ENCODE peak calls at places on chromosomes 1 and 21, in five cellular contexts. F is stomach, G is prostate gland, A is endothelial cell of umbilical vein, C is A549. J is an unnamed sample.

GRCh38 chr1:184608581-184608980 is 146.1 kb downstream of the EDEM3 start:
- DNase-seq in G (no peak), F (no peak), A (no peak), C (no peak), J (no peak)

GRCh38 chr1:171226757-171227370 is 21.4 kb upstream of the FMO1 start:
- DNase-seq in G (peak), A (peak), C (peak), F (peak), J (no peak)

GRCh38 chr1:91501527-91501859 is 842 bp downstream of the CDC7 start:
- DNase-seq in G (no peak), F (no peak), A (no peak), C (no peak), J (peak)

GRCh38 chr1:176643536-176643935 is 180.6 kb downstream of the PAPPA2 start:
- DNase-seq in F (no peak), C (no peak), G (no peak), A (no peak), J (no peak)

GRCh38 chr1:20255666-20256065 is 35.0 kb upstream of the VWA5B1 start:
- DNase-seq in C (peak), G (no peak), F (no peak), A (no peak), J (peak)

GRCh38 chr1:232269988-232270387 is 359.9 kb downstream of the SIPA1L2 start:
- DNase-seq in F (no peak), C (no peak), A (no peak), G (no peak), J (no peak)

GRCh38 chr21:38817371-38818335 is 11.9 kb downstream of the ETS2 start:
- DNase-seq in G (no peak), C (no peak), F (no peak), A (no peak), J (peak)

GRCh38 chr1:209565759-209566678 is 17.5 kb upstream of the CAMK1G start:
- DNase-seq in F (peak), A (peak), G (peak), C (peak), J (peak)

GRCh38 chr1:6424000-6424565 is 493 bp upstream of the ESPN start:
- DNase-seq in A (no peak), F (no peak), C (no peak), G (no peak), J (no peak)

GRCh38 chr1:216310776-216311175 is 112.5 kb downstream of the USH2A start:
- DNase-seq in F (peak), G (no peak), C (peak), A (no peak), J (peak)

GRCh38 chr1:59401581-59401980 is 104.7 kb downstream of the FGGY start:
- DNase-seq in F (no peak), A (no peak), G (no peak), C (no peak), J (no peak)

DNA sequence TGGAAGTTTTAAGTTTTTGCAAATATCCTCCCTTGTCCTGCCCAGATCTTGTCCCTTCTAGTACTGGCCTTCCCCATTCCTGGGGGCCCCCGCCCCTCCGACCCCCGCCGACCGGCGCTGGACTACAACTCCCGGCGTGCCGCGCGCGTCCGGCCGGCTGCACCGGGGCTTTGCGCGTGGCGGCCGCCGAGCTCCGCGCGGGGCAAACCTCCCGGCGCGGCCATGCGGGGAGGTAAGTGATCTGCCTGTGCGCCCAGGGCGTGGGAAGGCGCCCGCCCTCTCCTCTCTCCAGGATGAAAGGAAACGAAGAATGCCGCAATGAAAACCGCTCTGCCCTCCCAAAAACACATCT is 3.2 kb upstream of the SAMD13 start:
- DNase-seq in C (peak), A (peak), F (peak), G (peak), J (peak)
- TF ChIP-seq POLR2A in C (peak), A (peak), F (no peak), G (peak), J (peak)

GRCh38 chr1:21289700-21290545 is at the start of gene ECE1:
- DNase-seq in C (peak), G (no peak), F (peak), A (peak), J (peak)
- TF ChIP-seq POLR2A in C (peak), G (peak), F (no peak), A (peak), J (peak)

DNA sequence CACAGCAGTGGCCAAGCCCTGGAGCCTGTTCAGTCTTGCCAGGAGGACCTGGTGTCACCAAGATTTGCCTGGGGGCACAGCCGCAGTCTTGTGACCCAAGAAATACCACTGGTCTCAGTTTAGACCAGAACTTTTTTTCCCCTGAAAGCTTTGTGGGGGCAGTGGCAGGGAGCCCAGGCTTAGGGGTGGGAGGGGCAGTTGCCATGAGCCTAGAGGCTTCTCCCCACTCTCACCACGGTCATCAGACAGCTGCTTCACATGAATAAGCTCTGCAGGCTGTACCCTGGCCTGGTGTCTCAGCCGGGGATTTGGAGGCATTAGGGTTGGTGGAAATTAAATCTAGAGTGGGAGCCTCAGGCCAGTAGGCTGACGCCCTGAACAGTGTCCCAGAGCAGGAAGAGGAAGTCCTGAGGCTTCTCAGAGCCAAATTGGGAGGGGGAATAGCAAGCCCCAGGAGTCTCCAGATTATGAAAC is 73.7 kb downstream of the SLC16A1 start:
- DNase-seq in G (no peak), A (no peak), F (no peak), C (no peak), J (no peak)
- TF ChIP-seq POLR2A in G (no peak), A (no peak), F (no peak), C (no peak), J (no peak)

GRCh38 chr1:16260814-16261213 is 23.8 kb upstream of the CPLANE2 start:
- DNase-seq in A (no peak), C (no peak), G (no peak), F (no peak), J (no peak)

GRCh38 chr1:16262067-16262466 is 25.1 kb upstream of the CPLANE2 start:
- DNase-seq in F (no peak), A (no peak), C (no peak), G (no peak), J (no peak)

GRCh38 chr1:16267690-16268180 is 30.8 kb upstream of the CPLANE2 start:
- DNase-seq in G (no peak), A (peak), F (no peak), C (no peak), J (no peak)

DNA sequence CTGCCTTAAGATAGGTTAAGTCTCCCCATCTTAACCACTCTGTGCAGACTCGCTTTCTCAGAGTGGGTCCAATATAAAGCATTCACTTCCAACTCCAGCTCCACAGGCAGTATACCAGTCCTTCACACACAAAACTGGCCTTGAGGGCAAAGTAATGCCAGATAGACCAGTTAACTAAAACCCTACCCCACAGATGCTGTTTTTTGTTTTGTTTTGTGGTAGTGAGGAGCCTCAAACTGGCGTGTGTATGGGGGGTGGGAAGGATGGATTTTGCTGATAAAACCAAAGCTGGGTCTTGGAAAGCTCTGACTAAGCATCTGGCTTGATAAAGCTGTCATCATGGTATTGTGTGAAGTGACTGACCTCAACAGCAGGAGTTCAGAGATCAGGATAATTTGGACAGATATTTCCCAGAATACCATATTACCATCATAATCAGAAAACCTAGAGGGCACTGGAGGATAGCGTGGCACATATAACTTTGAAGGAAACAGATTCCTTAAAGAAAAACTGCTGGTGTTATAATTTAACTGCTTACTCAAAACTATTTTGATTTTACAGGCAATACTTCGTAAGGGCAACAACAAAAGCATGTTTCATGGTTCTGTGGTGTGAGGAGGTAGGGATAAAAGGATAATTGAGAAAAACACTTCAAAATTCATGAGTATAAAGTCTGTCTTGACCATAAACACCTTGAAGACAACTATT is 29.6 kb upstream of the CPLANE2 start:
- DNase-seq in F (no peak), G (no peak), C (no peak), A (peak), J (no peak)
- TF ChIP-seq POLR2A in F (no peak), G (no peak), C (no peak), A (no peak), J (no peak)

GRCh38 chr1:220786057-220786336 is 716 bp upstream of the MTARC1 start:
- DNase-seq in F (peak), G (no peak), C (no peak), A (peak), J (no peak)

GRCh38 chr1:220785166-220786056 is 1.3 kb upstream of the MTARC1 start:
- DNase-seq in C (no peak), F (no peak), G (peak), A (no peak), J (no peak)

GRCh38 chr1:220786337-220787068 is at the start of gene MTARC1:
- DNase-seq in F (peak), A (peak), C (peak), G (peak), J (peak)

GRCh38 chr1:220788146-220788545 is 1.4 kb downstream of the MTARC1 start:
- DNase-seq in C (no peak), F (no peak), G (no peak), A (no peak), J (no peak)

DNA sequence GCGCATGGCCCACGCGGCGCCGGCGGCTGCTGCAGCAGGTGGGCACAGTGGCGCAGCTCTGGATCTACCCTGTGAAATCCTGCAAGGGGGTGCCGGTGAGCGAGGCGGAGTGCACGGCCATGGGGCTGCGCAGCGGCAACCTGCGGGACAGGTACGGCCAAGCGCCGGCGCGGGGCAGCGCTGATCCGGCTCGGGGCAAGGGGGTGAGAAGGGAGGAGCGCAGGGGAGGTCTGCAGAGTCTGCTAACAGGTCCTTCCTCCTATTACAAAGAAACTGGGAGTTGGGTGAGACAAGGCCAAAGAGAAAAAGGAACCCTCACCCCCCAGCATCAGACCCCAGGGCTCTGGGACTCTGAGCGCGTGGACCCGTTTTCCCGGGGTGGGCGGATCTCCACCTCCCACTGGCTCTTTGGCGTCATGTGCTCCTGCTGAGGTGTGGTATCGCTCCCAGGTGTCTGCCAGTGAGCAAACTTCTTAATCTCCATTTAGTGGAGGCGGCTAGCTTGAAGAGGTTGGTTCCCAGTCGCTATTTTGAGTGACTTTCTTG is 429 bp downstream of the MTARC1 start:
- DNase-seq in G (peak), F (peak), A (no peak), C (peak), J (no peak)
- TF ChIP-seq POLR2A in G (no peak), F (no peak), A (no peak), C (no peak), J (no peak)

GRCh38 chr21:14895792-14896191 is 169.0 kb downstream of the NRIP1 start:
- DNase-seq in F (no peak), A (no peak), G (no peak), C (no peak), J (no peak)

GRCh38 chr21:14900058-14900457 is 164.7 kb downstream of the NRIP1 start:
- DNase-seq in F (no peak), G (no peak), A (peak), C (no peak), J (peak)

GRCh38 chr21:14901482-14901958 is 163.3 kb downstream of the NRIP1 start:
- DNase-seq in G (no peak), F (no peak), C (no peak), A (no peak), J (no peak)

DNA sequence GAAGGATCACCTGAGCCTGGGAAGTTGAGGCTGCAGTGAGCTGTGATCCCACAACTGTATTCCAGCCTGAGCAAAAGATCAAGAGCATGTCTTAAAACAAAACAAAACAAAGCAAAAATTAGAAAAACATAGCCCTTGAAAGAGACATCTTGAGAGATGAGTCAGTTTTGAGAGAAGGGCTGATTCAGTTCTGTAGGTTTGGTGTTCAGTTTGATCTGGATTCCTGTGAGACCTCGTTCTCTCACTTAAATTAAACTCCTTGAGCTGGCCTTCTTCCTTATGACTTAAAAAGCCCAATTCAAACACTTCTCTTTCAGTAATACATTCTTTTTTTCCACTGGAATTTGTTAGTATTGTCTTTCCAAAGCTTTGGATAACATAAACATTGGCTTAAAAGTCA is 164.2 kb downstream of the NRIP1 start:
- DNase-seq in G (no peak), F (no peak), C (no peak), A (no peak), J (no peak)
- TF ChIP-seq POLR2A in G (no peak), F (no peak), C (no peak), A (no peak), J (no peak)

DNA sequence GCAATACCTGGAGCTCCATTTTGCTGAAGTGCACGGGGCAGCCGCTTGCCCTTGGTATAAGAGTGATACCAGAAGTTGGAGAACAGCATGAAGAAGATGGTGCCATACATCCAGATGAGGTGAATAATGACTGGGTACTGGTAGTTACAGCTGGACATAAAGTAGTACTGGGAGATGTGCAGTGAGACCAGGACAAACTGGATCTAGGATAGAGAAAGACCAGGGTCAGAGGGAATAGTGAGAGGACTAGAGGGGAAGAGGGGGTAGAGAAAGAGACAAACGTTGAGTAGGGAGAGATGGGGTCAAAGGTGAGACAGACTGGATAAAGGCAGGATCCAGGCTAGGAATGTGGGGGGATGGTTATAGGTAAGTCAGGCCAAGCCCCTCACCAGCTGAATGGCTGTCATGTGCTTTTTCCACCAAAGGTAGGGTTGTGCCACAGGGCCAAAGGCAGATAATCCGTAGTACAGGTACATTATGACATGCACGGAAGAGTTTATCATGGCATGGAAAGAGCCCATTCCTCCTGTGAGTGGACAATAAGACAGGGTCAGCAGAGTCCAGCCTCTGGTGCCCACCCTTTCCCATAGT is 3.8 kb downstream of the ELOVL1 start:
- DNase-seq in F (no peak), G (no peak), A (no peak), C (no peak), J (no peak)
- TF ChIP-seq POLR2A in F (no peak), G (no peak), A (no peak), C (no peak), J (no peak)

DNA sequence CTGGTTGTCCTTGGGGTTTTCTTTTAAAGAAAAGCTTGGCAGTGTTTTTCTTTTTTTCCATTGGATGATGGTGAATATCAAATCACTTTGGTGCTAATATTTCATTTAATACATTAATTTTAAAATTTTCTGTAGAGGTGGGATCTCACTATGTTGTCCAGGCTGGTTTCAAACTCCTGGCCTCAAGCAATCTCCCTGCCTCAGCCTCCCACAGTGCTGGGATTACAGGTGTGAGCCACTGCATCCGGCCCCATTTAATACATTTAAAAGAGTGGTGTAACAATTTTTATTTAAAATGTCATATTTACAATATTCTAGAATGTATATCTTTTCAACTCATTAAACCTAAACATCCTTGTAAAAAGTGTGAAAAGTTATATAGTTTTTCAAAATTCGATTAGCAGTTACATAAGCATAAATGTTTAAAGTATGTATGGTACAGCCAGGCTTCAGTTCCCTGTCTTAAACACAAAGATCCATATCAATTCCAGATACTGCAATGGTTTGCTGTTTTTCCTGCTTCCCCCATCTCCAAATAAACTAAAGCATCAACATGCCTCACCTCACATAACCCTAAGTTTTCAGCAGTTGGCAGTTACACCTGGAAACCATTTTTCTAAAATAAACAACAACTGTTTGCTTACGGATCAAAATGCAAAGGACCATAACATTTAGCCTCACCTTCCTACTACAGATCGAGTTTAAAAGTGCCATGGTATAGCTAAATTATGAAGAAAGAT is 8.9 kb upstream of the LGALS8 start:
- DNase-seq in A (no peak), C (peak), F (no peak), G (no peak), J (no peak)
- TF ChIP-seq POLR2A in A (no peak), C (no peak), F (no peak), G (no peak), J (no peak)